ENCODE peak calls at places on chromosomes 7 and 10, in eight cellular contexts. One of them, this sample, is unnamed.

GRCh38 chr7:158734861-158735260 is 30.3 kb upstream of the NCAPG2 start:
- DNase-seq in AG04450: no peak
- DNase-seq in omental fat pad: no peak
- DNase-seq in left kidney: no peak
- DNase-seq in skeletal muscle cell: peak
- DNase-seq in Right ventricle myocardium superior: no peak
- DNase-seq in anterior cingulate cortex: no peak
- DNase-seq in T follicular helper cell: no peak
- DNase-seq in this sample: no peak

GRCh38 chr10:116891208-116891607 is 41.9 kb downstream of the ENO4 start:
- DNase-seq in AG04450: peak
- DNase-seq in omental fat pad: peak
- DNase-seq in left kidney: peak
- DNase-seq in skeletal muscle cell: peak
- DNase-seq in Right ventricle myocardium superior: peak
- DNase-seq in anterior cingulate cortex: no peak
- DNase-seq in T follicular helper cell: no peak
- DNase-seq in this sample: no peak

GRCh38 chr10:50216894-50217293 is 34.4 kb downstream of the ASAH2 start:
- DNase-seq in AG04450: no peak
- DNase-seq in omental fat pad: no peak
- DNase-seq in left kidney: no peak
- DNase-seq in skeletal muscle cell: peak
- DNase-seq in Right ventricle myocardium superior: no peak
- DNase-seq in anterior cingulate cortex: no peak
- DNase-seq in T follicular helper cell: no peak
- DNase-seq in this sample: no peak

GRCh38 chr10:11757452-11757819 is 15.3 kb downstream of the ECHDC3 start:
- DNase-seq in AG04450: peak
- DNase-seq in omental fat pad: no peak
- DNase-seq in left kidney: peak
- DNase-seq in skeletal muscle cell: peak
- DNase-seq in Right ventricle myocardium superior: peak
- DNase-seq in anterior cingulate cortex: no peak
- DNase-seq in T follicular helper cell: no peak
- DNase-seq in this sample: no peak

GRCh38 chr7:123865517-123866117 is 20.6 kb downstream of the HYAL4 start:
- DNase-seq in AG04450: peak
- DNase-seq in omental fat pad: no peak
- DNase-seq in left kidney: peak
- DNase-seq in skeletal muscle cell: peak
- DNase-seq in Right ventricle myocardium superior: no peak
- DNase-seq in anterior cingulate cortex: no peak
- DNase-seq in T follicular helper cell: peak
- DNase-seq in this sample: peak

GRCh38 chr10:124668517-124669051 is 75.6 kb downstream of the FAM53B start:
- DNase-seq in AG04450: no peak
- DNase-seq in omental fat pad: no peak
- DNase-seq in left kidney: no peak
- DNase-seq in skeletal muscle cell: no peak
- DNase-seq in Right ventricle myocardium superior: no peak
- DNase-seq in anterior cingulate cortex: no peak
- DNase-seq in T follicular helper cell: no peak
- DNase-seq in this sample: no peak

GRCh38 chr10:129658673-129659072 is 191.6 kb downstream of the MGMT start:
- DNase-seq in AG04450: no peak
- DNase-seq in omental fat pad: no peak
- DNase-seq in left kidney: peak
- DNase-seq in skeletal muscle cell: no peak
- DNase-seq in Right ventricle myocardium superior: no peak
- DNase-seq in anterior cingulate cortex: no peak
- DNase-seq in T follicular helper cell: no peak
- DNase-seq in this sample: no peak

GRCh38 chr7:1418505-1419309 is 40.6 kb downstream of the MICALL2 start:
- DNase-seq in AG04450: no peak
- DNase-seq in omental fat pad: no peak
- DNase-seq in left kidney: peak
- DNase-seq in skeletal muscle cell: no peak
- DNase-seq in Right ventricle myocardium superior: no peak
- DNase-seq in anterior cingulate cortex: peak
- DNase-seq in T follicular helper cell: no peak
- DNase-seq in this sample: no peak

GRCh38 chr7:55405856-55406541 is 40.9 kb downstream of the LANCL2 start:
- DNase-seq in AG04450: no peak
- DNase-seq in omental fat pad: no peak
- DNase-seq in left kidney: no peak
- DNase-seq in skeletal muscle cell: no peak
- DNase-seq in Right ventricle myocardium superior: no peak
- DNase-seq in anterior cingulate cortex: no peak
- DNase-seq in T follicular helper cell: no peak
- DNase-seq in this sample: no peak

GRCh38 chr10:52318822-52319464 is 4.9 kb downstream of the DKK1 start:
- DNase-seq in AG04450: peak
- DNase-seq in omental fat pad: no peak
- DNase-seq in left kidney: no peak
- DNase-seq in skeletal muscle cell: peak
- DNase-seq in Right ventricle myocardium superior: no peak
- DNase-seq in anterior cingulate cortex: no peak
- DNase-seq in T follicular helper cell: no peak
- DNase-seq in this sample: no peak

GRCh38 chr7:51292596-51292995 is 24.0 kb downstream of the COBL start:
- DNase-seq in AG04450: no peak
- DNase-seq in omental fat pad: no peak
- DNase-seq in left kidney: no peak
- DNase-seq in skeletal muscle cell: no peak
- DNase-seq in Right ventricle myocardium superior: no peak
- DNase-seq in anterior cingulate cortex: no peak
- DNase-seq in T follicular helper cell: no peak
- DNase-seq in this sample: no peak

GRCh38 chr7:93836111-93836510 is 54.4 kb downstream of the TFPI2 start:
- DNase-seq in AG04450: no peak
- DNase-seq in omental fat pad: no peak
- DNase-seq in left kidney: no peak
- DNase-seq in skeletal muscle cell: peak
- DNase-seq in Right ventricle myocardium superior: no peak
- DNase-seq in anterior cingulate cortex: no peak
- DNase-seq in T follicular helper cell: no peak
- DNase-seq in this sample: no peak

GRCh38 chr10:21526952-21527633 is 1.6 kb upstream of the SKIDA1 start:
- DNase-seq in AG04450: no peak
- DNase-seq in omental fat pad: no peak
- DNase-seq in left kidney: peak
- DNase-seq in skeletal muscle cell: no peak
- DNase-seq in Right ventricle myocardium superior: peak
- DNase-seq in anterior cingulate cortex: peak
- DNase-seq in T follicular helper cell: no peak
- DNase-seq in this sample: peak

GRCh38 chr10:119359025-119359424 is 151.7 kb downstream of the GRK5 start:
- DNase-seq in AG04450: no peak
- DNase-seq in omental fat pad: no peak
- DNase-seq in left kidney: no peak
- DNase-seq in skeletal muscle cell: no peak
- DNase-seq in Right ventricle myocardium superior: no peak
- DNase-seq in anterior cingulate cortex: no peak
- DNase-seq in T follicular helper cell: no peak
- DNase-seq in this sample: no peak

GRCh38 chr7:106365252-106366005 is 80.6 kb upstream of the NAMPT start:
- DNase-seq in AG04450: no peak
- DNase-seq in omental fat pad: no peak
- DNase-seq in left kidney: no peak
- DNase-seq in skeletal muscle cell: no peak
- DNase-seq in Right ventricle myocardium superior: no peak
- DNase-seq in anterior cingulate cortex: no peak
- DNase-seq in T follicular helper cell: no peak
- DNase-seq in this sample: no peak

GRCh38 chr10:117933036-117933435 is 113.7 kb downstream of the RAB11FIP2 start:
- DNase-seq in AG04450: no peak
- DNase-seq in omental fat pad: no peak
- DNase-seq in left kidney: no peak
- DNase-seq in skeletal muscle cell: peak
- DNase-seq in Right ventricle myocardium superior: no peak
- DNase-seq in anterior cingulate cortex: no peak
- DNase-seq in T follicular helper cell: no peak
- DNase-seq in this sample: no peak

GRCh38 chr10:107718868-107719267 is 554.4 kb upstream of the SORCS1 start:
- DNase-seq in AG04450: no peak
- DNase-seq in omental fat pad: no peak
- DNase-seq in left kidney: no peak
- DNase-seq in skeletal muscle cell: no peak
- DNase-seq in Right ventricle myocardium superior: no peak
- DNase-seq in anterior cingulate cortex: no peak
- DNase-seq in T follicular helper cell: no peak
- DNase-seq in this sample: no peak

GRCh38 chr7:44184221-44184873 is 4.9 kb downstream of the GCK start:
- DNase-seq in AG04450: peak
- DNase-seq in omental fat pad: no peak
- DNase-seq in left kidney: peak
- DNase-seq in skeletal muscle cell: peak
- DNase-seq in Right ventricle myocardium superior: no peak
- DNase-seq in anterior cingulate cortex: no peak
- DNase-seq in T follicular helper cell: no peak
- DNase-seq in this sample: peak

GRCh38 chr7:105577251-105577650 is 4.0 kb downstream of the EFCAB10 start:
- DNase-seq in AG04450: no peak
- DNase-seq in omental fat pad: no peak
- DNase-seq in left kidney: no peak
- DNase-seq in skeletal muscle cell: no peak
- DNase-seq in Right ventricle myocardium superior: no peak
- DNase-seq in anterior cingulate cortex: no peak
- DNase-seq in T follicular helper cell: no peak
- DNase-seq in this sample: no peak

GRCh38 chr10:93245772-93246171 is 172.1 kb downstream of the CYP26A1 start:
- DNase-seq in AG04450: no peak
- DNase-seq in omental fat pad: no peak
- DNase-seq in left kidney: peak
- DNase-seq in skeletal muscle cell: no peak
- DNase-seq in Right ventricle myocardium superior: no peak
- DNase-seq in anterior cingulate cortex: no peak
- DNase-seq in T follicular helper cell: no peak
- DNase-seq in this sample: no peak